ENCODE peak calls at places on chromosome 17, in six cellular contexts. One of them, this sample, is unnamed.
A peak's percentile ranks its signal among the peaks of the same experiment; 100 is the strongest.

GRCh38 chr17:36614974-36615373 is 13.6 kb downstream of the MRM1 start:
- DNase-seq in heart left ventricle: peak; percentile 40
- DNase-seq in HFFc6: no peak
- DNase-seq in choroid plexus epithelial cell: no peak
- DNase-seq in PC-9: no peak
- DNase-seq in progenitor cell of endocrine pancreas: no peak
- DNase-seq in this sample: no peak

GRCh38 chr17:4585203-4585939 is 1.0 kb downstream of the SMTNL2 start:
- DNase-seq in progenitor cell of endocrine pancreas: no peak
- DNase-seq in choroid plexus epithelial cell: no peak
- DNase-seq in PC-9: no peak
- DNase-seq in heart left ventricle: no peak
- DNase-seq in HFFc6: no peak
- DNase-seq in this sample: no peak

GRCh38 chr17:75240394-75241142 is 20.8 kb downstream of the GGA3 start:
- DNase-seq in heart left ventricle: peak; percentile 73
- DNase-seq in PC-9: peak; percentile 37
- DNase-seq in choroid plexus epithelial cell: peak; percentile 49
- DNase-seq in progenitor cell of endocrine pancreas: no peak
- DNase-seq in HFFc6: no peak
- DNase-seq in this sample: no peak

GRCh38 chr17:69478916-69479315 is 64.4 kb downstream of the MAP2K6 start:
- DNase-seq in progenitor cell of endocrine pancreas: no peak
- DNase-seq in choroid plexus epithelial cell: no peak
- DNase-seq in heart left ventricle: no peak
- DNase-seq in HFFc6: no peak
- DNase-seq in PC-9: no peak
- DNase-seq in this sample: no peak

GRCh38 chr17:10327640-10328039 is 45.2 kb downstream of the MYH13 start:
- DNase-seq in PC-9: peak; percentile 62
- DNase-seq in progenitor cell of endocrine pancreas: peak; percentile 89
- DNase-seq in heart left ventricle: peak; percentile 81
- DNase-seq in choroid plexus epithelial cell: peak; percentile 76
- DNase-seq in HFFc6: peak; percentile 70
- DNase-seq in this sample: peak; percentile 75

GRCh38 chr17:82808921-82809905 is 30.6 kb downstream of the ZNF750 start:
- DNase-seq in PC-9: no peak
- DNase-seq in heart left ventricle: peak; percentile 66
- DNase-seq in choroid plexus epithelial cell: peak; percentile 43
- DNase-seq in progenitor cell of endocrine pancreas: no peak
- DNase-seq in HFFc6: no peak
- DNase-seq in this sample: no peak

GRCh38 chr17:62900096-62900495 is 65.9 kb upstream of the TANC2 start:
- DNase-seq in HFFc6: no peak
- DNase-seq in PC-9: no peak
- DNase-seq in progenitor cell of endocrine pancreas: no peak
- DNase-seq in choroid plexus epithelial cell: no peak
- DNase-seq in heart left ventricle: no peak
- DNase-seq in this sample: no peak

GRCh38 chr17:74412581-74412980 is 19.3 kb upstream of the GPRC5C start:
- DNase-seq in progenitor cell of endocrine pancreas: no peak
- DNase-seq in PC-9: no peak
- DNase-seq in HFFc6: no peak
- DNase-seq in heart left ventricle: no peak
- DNase-seq in choroid plexus epithelial cell: no peak
- DNase-seq in this sample: no peak

GRCh38 chr17:54771409-54771808 is 129.2 kb upstream of the TOM1L1 start:
- DNase-seq in choroid plexus epithelial cell: no peak
- DNase-seq in heart left ventricle: no peak
- DNase-seq in PC-9: no peak
- DNase-seq in progenitor cell of endocrine pancreas: no peak
- DNase-seq in HFFc6: no peak
- DNase-seq in this sample: no peak

GRCh38 chr17:5557485-5557884 is 26.8 kb downstream of the NLRP1 start:
- DNase-seq in PC-9: no peak
- DNase-seq in progenitor cell of endocrine pancreas: no peak
- DNase-seq in choroid plexus epithelial cell: peak; percentile 61
- DNase-seq in heart left ventricle: no peak
- DNase-seq in HFFc6: peak; percentile 55
- DNase-seq in this sample: no peak

GRCh38 chr17:29667969-29668368 is 45.3 kb upstream of the CORO6 start:
- DNase-seq in choroid plexus epithelial cell: no peak
- DNase-seq in heart left ventricle: no peak
- DNase-seq in progenitor cell of endocrine pancreas: no peak
- DNase-seq in PC-9: no peak
- DNase-seq in HFFc6: no peak
- DNase-seq in this sample: no peak

GRCh38 chr17:40524243-40524965 is 23.0 kb upstream of the TNS4 start:
- DNase-seq in HFFc6: no peak
- DNase-seq in progenitor cell of endocrine pancreas: no peak
- DNase-seq in heart left ventricle: no peak
- DNase-seq in choroid plexus epithelial cell: no peak
- DNase-seq in PC-9: no peak
- DNase-seq in this sample: no peak

GRCh38 chr17:67629963-67630320 is 87.8 kb upstream of the NOL11 start:
- DNase-seq in heart left ventricle: no peak
- DNase-seq in progenitor cell of endocrine pancreas: no peak
- DNase-seq in PC-9: no peak
- DNase-seq in choroid plexus epithelial cell: peak; percentile 81
- DNase-seq in HFFc6: peak; percentile 55
- DNase-seq in this sample: no peak

GRCh38 chr17:78573955-78574354 is 3.2 kb downstream of the DNAH17 start:
- DNase-seq in choroid plexus epithelial cell: no peak
- DNase-seq in HFFc6: no peak
- DNase-seq in heart left ventricle: peak; percentile 22
- DNase-seq in PC-9: no peak
- DNase-seq in progenitor cell of endocrine pancreas: no peak
- DNase-seq in this sample: no peak
- TF ChIP-seq CTCF in choroid plexus epithelial cell: peak; percentile 4
- TF ChIP-seq CTCF in HFFc6: peak; percentile 14
- TF ChIP-seq CTCF in heart left ventricle: no peak
- TF ChIP-seq CTCF in PC-9: no peak
- TF ChIP-seq CTCF in progenitor cell of endocrine pancreas: no peak
- TF ChIP-seq CTCF in this sample: no peak

DNA sequence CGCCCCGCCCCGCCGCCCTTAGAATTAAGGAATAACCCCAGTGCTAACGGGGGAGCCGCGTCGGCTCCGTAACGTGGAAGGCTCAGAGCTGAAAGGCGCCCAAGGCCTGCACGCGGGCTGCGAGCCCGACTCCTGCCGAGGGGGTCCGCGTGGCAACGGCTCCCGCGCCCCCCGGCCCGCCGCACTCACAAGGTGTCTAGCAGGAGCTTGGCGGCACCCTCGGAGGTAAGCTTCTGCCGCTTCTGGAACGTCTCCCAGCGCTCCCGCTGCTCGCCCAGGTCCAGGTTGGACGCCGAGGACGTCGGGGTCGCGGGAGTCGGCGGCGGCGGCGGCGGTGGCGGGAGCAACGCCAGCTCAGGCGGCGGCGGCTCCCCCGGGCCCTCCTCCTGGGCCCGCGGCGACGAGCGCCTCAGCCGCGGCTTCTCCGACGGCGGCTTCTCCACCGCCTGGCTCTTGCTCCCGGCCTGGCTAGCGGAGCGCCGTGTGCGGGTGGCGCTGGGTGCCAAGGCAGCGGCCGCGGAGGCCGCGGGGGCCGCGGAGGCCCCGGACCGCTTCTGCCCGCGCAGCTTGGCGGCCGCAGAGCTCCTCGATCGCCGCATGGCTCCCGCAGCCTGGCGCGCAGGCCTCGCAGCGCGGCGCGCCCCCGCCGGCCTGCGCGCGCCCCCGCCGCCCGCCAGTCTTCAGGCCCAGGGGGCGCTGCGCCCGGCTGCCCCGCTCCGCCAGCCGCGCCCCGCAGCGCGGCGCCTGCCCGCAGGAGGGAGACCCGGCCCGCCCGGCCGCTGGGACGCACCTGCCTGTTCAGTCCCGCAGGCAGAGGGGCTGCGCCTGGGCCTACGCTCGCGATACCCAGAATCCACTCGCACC is at the start of gene CENPV:
- DNase-seq in choroid plexus epithelial cell: peak; percentile 28
- DNase-seq in heart left ventricle: peak; percentile 70
- DNase-seq in HFFc6: no peak
- DNase-seq in progenitor cell of endocrine pancreas: peak; percentile 63
- DNase-seq in PC-9: peak; percentile 49
- DNase-seq in this sample: peak; percentile 76
- TF ChIP-seq CTCF in choroid plexus epithelial cell: peak; percentile 4
- TF ChIP-seq CTCF in heart left ventricle: no peak
- TF ChIP-seq CTCF in HFFc6: peak; percentile 22
- TF ChIP-seq CTCF in progenitor cell of endocrine pancreas: peak; percentile 34
- TF ChIP-seq CTCF in PC-9: no peak
- TF ChIP-seq CTCF in this sample: no peak

GRCh38 chr17:8151120-8151640 is 1.0 kb downstream of the PER1 start:
- DNase-seq in PC-9: peak; percentile 82
- DNase-seq in heart left ventricle: peak; percentile 95
- DNase-seq in HFFc6: peak; percentile 82
- DNase-seq in progenitor cell of endocrine pancreas: peak; percentile 47
- DNase-seq in choroid plexus epithelial cell: peak; percentile 96
- DNase-seq in this sample: peak; percentile 81
- TF ChIP-seq CTCF in PC-9: no peak
- TF ChIP-seq CTCF in heart left ventricle: no peak
- TF ChIP-seq CTCF in HFFc6: no peak
- TF ChIP-seq CTCF in progenitor cell of endocrine pancreas: no peak
- TF ChIP-seq CTCF in choroid plexus epithelial cell: no peak
- TF ChIP-seq CTCF in this sample: no peak

GRCh38 chr17:76504117-76504516 is 2.9 kb upstream of the RHBDF2 start:
- DNase-seq in PC-9: no peak
- DNase-seq in heart left ventricle: no peak
- DNase-seq in progenitor cell of endocrine pancreas: no peak
- DNase-seq in choroid plexus epithelial cell: peak; percentile 38
- DNase-seq in HFFc6: peak; percentile 19
- DNase-seq in this sample: no peak
- TF ChIP-seq CTCF in PC-9: no peak
- TF ChIP-seq CTCF in heart left ventricle: no peak
- TF ChIP-seq CTCF in progenitor cell of endocrine pancreas: no peak
- TF ChIP-seq CTCF in choroid plexus epithelial cell: peak; percentile 48
- TF ChIP-seq CTCF in HFFc6: peak; percentile 59
- TF ChIP-seq CTCF in this sample: no peak

GRCh38 chr17:19507673-19508326 is 25.9 kb upstream of the SLC47A1 start:
- DNase-seq in HFFc6: peak; percentile 92
- DNase-seq in heart left ventricle: peak; percentile 89
- DNase-seq in PC-9: peak; percentile 86
- DNase-seq in progenitor cell of endocrine pancreas: peak; percentile 87
- DNase-seq in choroid plexus epithelial cell: peak; percentile 93
- DNase-seq in this sample: peak; percentile 97
- TF ChIP-seq CTCF in HFFc6: no peak
- TF ChIP-seq CTCF in heart left ventricle: no peak
- TF ChIP-seq CTCF in PC-9: no peak
- TF ChIP-seq CTCF in progenitor cell of endocrine pancreas: no peak
- TF ChIP-seq CTCF in choroid plexus epithelial cell: no peak
- TF ChIP-seq CTCF in this sample: no peak

GRCh38 chr17:7655541-7655840 is 4.8 kb downstream of the ATP1B2 start:
- DNase-seq in choroid plexus epithelial cell: no peak
- DNase-seq in heart left ventricle: no peak
- DNase-seq in progenitor cell of endocrine pancreas: no peak
- DNase-seq in PC-9: no peak
- DNase-seq in HFFc6: no peak
- DNase-seq in this sample: no peak

GRCh38 chr17:7652659-7653343 is 2.1 kb downstream of the ATP1B2 start:
- DNase-seq in PC-9: no peak
- DNase-seq in progenitor cell of endocrine pancreas: no peak
- DNase-seq in HFFc6: no peak
- DNase-seq in heart left ventricle: no peak
- DNase-seq in choroid plexus epithelial cell: no peak
- DNase-seq in this sample: no peak

GRCh38 chr17:7651959-7652658 is 1.4 kb downstream of the ATP1B2 start:
- DNase-seq in progenitor cell of endocrine pancreas: no peak
- DNase-seq in heart left ventricle: no peak
- DNase-seq in choroid plexus epithelial cell: no peak
- DNase-seq in PC-9: no peak
- DNase-seq in HFFc6: no peak
- DNase-seq in this sample: no peak

GRCh38 chr17:7654832-7655540 is 4.3 kb downstream of the ATP1B2 start:
- DNase-seq in HFFc6: peak; percentile 5
- DNase-seq in PC-9: no peak
- DNase-seq in heart left ventricle: no peak
- DNase-seq in choroid plexus epithelial cell: peak; percentile 23
- DNase-seq in progenitor cell of endocrine pancreas: no peak
- DNase-seq in this sample: no peak

DNA sequence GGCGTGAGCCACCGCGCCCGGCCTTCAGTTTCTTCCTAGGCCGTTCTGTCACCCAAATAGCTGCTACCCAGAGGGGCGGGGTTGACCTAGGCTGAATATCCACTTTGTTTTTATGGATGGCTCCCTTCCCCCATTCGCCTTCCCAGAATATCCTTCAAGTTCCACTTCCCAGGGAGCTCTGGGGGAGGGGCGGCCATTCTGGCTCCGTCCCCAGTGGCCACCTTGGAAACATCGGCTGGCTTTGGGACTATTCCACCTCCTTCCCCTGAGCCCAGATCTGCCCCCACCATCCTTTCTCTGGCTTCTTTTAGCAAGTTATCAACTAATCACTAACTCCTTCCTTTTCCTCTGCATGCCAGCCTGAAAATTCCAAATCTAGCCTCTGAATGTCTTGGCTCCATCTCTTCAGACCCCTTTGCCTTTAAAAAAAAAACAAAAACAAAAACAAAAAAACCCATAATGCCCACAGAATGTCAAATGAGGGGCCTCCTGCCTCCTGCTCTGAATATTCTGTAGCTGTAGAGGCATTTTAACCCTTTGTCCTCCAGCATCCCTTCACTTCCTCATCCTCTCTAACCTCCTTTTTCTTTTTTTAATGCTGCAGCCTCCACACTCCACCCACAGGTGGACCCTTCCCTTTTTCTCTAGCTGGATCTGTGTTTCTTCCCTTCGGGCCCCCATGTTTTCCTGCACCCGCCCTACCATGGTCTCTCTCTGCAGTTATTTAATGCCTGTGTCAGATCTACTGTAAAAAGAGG is 6.4 kb downstream of the ATP1B2 start:
- DNase-seq in choroid plexus epithelial cell: no peak
- DNase-seq in progenitor cell of endocrine pancreas: no peak
- DNase-seq in PC-9: no peak
- DNase-seq in HFFc6: no peak
- DNase-seq in heart left ventricle: peak; percentile 80
- DNase-seq in this sample: no peak
- TF ChIP-seq CTCF in choroid plexus epithelial cell: peak; percentile 11
- TF ChIP-seq CTCF in progenitor cell of endocrine pancreas: no peak
- TF ChIP-seq CTCF in PC-9: no peak
- TF ChIP-seq CTCF in HFFc6: no peak
- TF ChIP-seq CTCF in heart left ventricle: no peak
- TF ChIP-seq CTCF in this sample: no peak

GRCh38 chr17:944266-944665 is 35.3 kb downstream of the NXN start:
- DNase-seq in heart left ventricle: peak; percentile 52
- DNase-seq in progenitor cell of endocrine pancreas: no peak
- DNase-seq in choroid plexus epithelial cell: no peak
- DNase-seq in HFFc6: no peak
- DNase-seq in PC-9: no peak
- DNase-seq in this sample: no peak
- TF ChIP-seq CTCF in heart left ventricle: no peak
- TF ChIP-seq CTCF in progenitor cell of endocrine pancreas: no peak
- TF ChIP-seq CTCF in choroid plexus epithelial cell: no peak
- TF ChIP-seq CTCF in HFFc6: no peak
- TF ChIP-seq CTCF in PC-9: no peak
- TF ChIP-seq CTCF in this sample: no peak

This sample was measured in mesothelial cell of epicardium.